ENCODE peak calls at places on chromosomes 1 and 21, in five cellular contexts. One of them, this sample, is unnamed.

GRCh38 chr1:205444931-205445652 is 10.8 kb downstream of the BLACAT1 start:
- DNase-seq in RCC 7860: no peak
- DNase-seq in activated CD4-positive, CD25-positive, alpha-beta regulatory T cell treated with anti-CD3 and anti-CD28 coated beads, Interleukin-2, amount 50 U/mL, for 16 hours: no peak
- DNase-seq in lower leg skin: no peak
- DNase-seq in NCI-H1694: no peak
- DNase-seq in this sample: no peak

GRCh38 chr1:114025609-114026401 is 46.5 kb downstream of the OLFML3 start:
- DNase-seq in NCI-H1694: no peak
- DNase-seq in lower leg skin: no peak
- DNase-seq in activated CD4-positive, CD25-positive, alpha-beta regulatory T cell treated with anti-CD3 and anti-CD28 coated beads, Interleukin-2, amount 50 U/mL, for 16 hours: no peak
- DNase-seq in RCC 7860: peak
- DNase-seq in this sample: no peak

GRCh38 chr1:41418868-41419583 is 57.8 kb downstream of the FOXO6 start:
- DNase-seq in RCC 7860: peak
- DNase-seq in activated CD4-positive, CD25-positive, alpha-beta regulatory T cell treated with anti-CD3 and anti-CD28 coated beads, Interleukin-2, amount 50 U/mL, for 16 hours: no peak
- DNase-seq in lower leg skin: peak
- DNase-seq in NCI-H1694: no peak
- DNase-seq in this sample: peak

GRCh38 chr1:203274603-203275381 is 30.5 kb upstream of the BTG2 start:
- DNase-seq in RCC 7860: no peak
- DNase-seq in activated CD4-positive, CD25-positive, alpha-beta regulatory T cell treated with anti-CD3 and anti-CD28 coated beads, Interleukin-2, amount 50 U/mL, for 16 hours: no peak
- DNase-seq in NCI-H1694: no peak
- DNase-seq in lower leg skin: peak
- DNase-seq in this sample: no peak

GRCh38 chr1:81729239-81729638 is 71.5 kb upstream of the ADGRL2 start:
- DNase-seq in activated CD4-positive, CD25-positive, alpha-beta regulatory T cell treated with anti-CD3 and anti-CD28 coated beads, Interleukin-2, amount 50 U/mL, for 16 hours: no peak
- DNase-seq in NCI-H1694: no peak
- DNase-seq in RCC 7860: no peak
- DNase-seq in lower leg skin: no peak
- DNase-seq in this sample: no peak

GRCh38 chr1:180291004-180291403 is 60.9 kb downstream of the LHX4 start:
- DNase-seq in NCI-H1694: no peak
- DNase-seq in RCC 7860: no peak
- DNase-seq in activated CD4-positive, CD25-positive, alpha-beta regulatory T cell treated with anti-CD3 and anti-CD28 coated beads, Interleukin-2, amount 50 U/mL, for 16 hours: no peak
- DNase-seq in lower leg skin: no peak
- DNase-seq in this sample: no peak

GRCh38 chr1:15954316-15954715 is 21.6 kb downstream of the ZBTB17 start:
- DNase-seq in RCC 7860: no peak
- DNase-seq in NCI-H1694: no peak
- DNase-seq in lower leg skin: no peak
- DNase-seq in activated CD4-positive, CD25-positive, alpha-beta regulatory T cell treated with anti-CD3 and anti-CD28 coated beads, Interleukin-2, amount 50 U/mL, for 16 hours: no peak
- DNase-seq in this sample: no peak

GRCh38 chr1:244863491-244864252 is 671 bp downstream of the HNRNPU start:
- DNase-seq in activated CD4-positive, CD25-positive, alpha-beta regulatory T cell treated with anti-CD3 and anti-CD28 coated beads, Interleukin-2, amount 50 U/mL, for 16 hours: peak
- DNase-seq in lower leg skin: peak
- DNase-seq in RCC 7860: no peak
- DNase-seq in NCI-H1694: no peak
- DNase-seq in this sample: peak

GRCh38 chr1:19435851-19436465 is 49.4 kb downstream of the CAPZB start:
- DNase-seq in lower leg skin: no peak
- DNase-seq in activated CD4-positive, CD25-positive, alpha-beta regulatory T cell treated with anti-CD3 and anti-CD28 coated beads, Interleukin-2, amount 50 U/mL, for 16 hours: no peak
- DNase-seq in NCI-H1694: no peak
- DNase-seq in RCC 7860: peak
- DNase-seq in this sample: no peak

GRCh38 chr1:22418852-22419480 is 32.7 kb upstream of the ZBTB40 start:
- DNase-seq in NCI-H1694: no peak
- DNase-seq in lower leg skin: no peak
- DNase-seq in RCC 7860: peak
- DNase-seq in activated CD4-positive, CD25-positive, alpha-beta regulatory T cell treated with anti-CD3 and anti-CD28 coated beads, Interleukin-2, amount 50 U/mL, for 16 hours: no peak
- DNase-seq in this sample: peak

GRCh38 chr1:222331340-222331739 is 216.6 kb downstream of the HHIPL2 start:
- DNase-seq in NCI-H1694: no peak
- DNase-seq in lower leg skin: no peak
- DNase-seq in activated CD4-positive, CD25-positive, alpha-beta regulatory T cell treated with anti-CD3 and anti-CD28 coated beads, Interleukin-2, amount 50 U/mL, for 16 hours: no peak
- DNase-seq in RCC 7860: peak
- DNase-seq in this sample: peak

GRCh38 chr1:65509912-65510680 is 89.6 kb downstream of the LEPR start:
- DNase-seq in lower leg skin: no peak
- DNase-seq in NCI-H1694: no peak
- DNase-seq in activated CD4-positive, CD25-positive, alpha-beta regulatory T cell treated with anti-CD3 and anti-CD28 coated beads, Interleukin-2, amount 50 U/mL, for 16 hours: no peak
- DNase-seq in RCC 7860: peak
- DNase-seq in this sample: peak

GRCh38 chr1:35768350-35769187 is 1.2 kb downstream of the CLSPN start:
- DNase-seq in lower leg skin: no peak
- DNase-seq in RCC 7860: no peak
- DNase-seq in activated CD4-positive, CD25-positive, alpha-beta regulatory T cell treated with anti-CD3 and anti-CD28 coated beads, Interleukin-2, amount 50 U/mL, for 16 hours: no peak
- DNase-seq in NCI-H1694: no peak
- DNase-seq in this sample: no peak

GRCh38 chr21:45615145-45615711 is 28.3 kb upstream of the PCBP3 start:
- DNase-seq in RCC 7860: no peak
- DNase-seq in activated CD4-positive, CD25-positive, alpha-beta regulatory T cell treated with anti-CD3 and anti-CD28 coated beads, Interleukin-2, amount 50 U/mL, for 16 hours: peak
- DNase-seq in lower leg skin: no peak
- DNase-seq in NCI-H1694: no peak
- DNase-seq in this sample: no peak

GRCh38 chr21:27077501-27077900 is 110.6 kb upstream of the ADAMTS5 start:
- DNase-seq in NCI-H1694: no peak
- DNase-seq in activated CD4-positive, CD25-positive, alpha-beta regulatory T cell treated with anti-CD3 and anti-CD28 coated beads, Interleukin-2, amount 50 U/mL, for 16 hours: no peak
- DNase-seq in lower leg skin: peak
- DNase-seq in RCC 7860: no peak
- DNase-seq in this sample: no peak

GRCh38 chr21:42597487-42598158 is 55.8 kb upstream of the PDE9A start:
- DNase-seq in lower leg skin: no peak
- DNase-seq in NCI-H1694: no peak
- DNase-seq in RCC 7860: no peak
- DNase-seq in activated CD4-positive, CD25-positive, alpha-beta regulatory T cell treated with anti-CD3 and anti-CD28 coated beads, Interleukin-2, amount 50 U/mL, for 16 hours: no peak
- DNase-seq in this sample: no peak

GRCh38 chr1:37498872-37499617 is 15.5 kb downstream of the MEAF6 start:
- DNase-seq in RCC 7860: peak
- DNase-seq in NCI-H1694: no peak
- DNase-seq in activated CD4-positive, CD25-positive, alpha-beta regulatory T cell treated with anti-CD3 and anti-CD28 coated beads, Interleukin-2, amount 50 U/mL, for 16 hours: no peak
- DNase-seq in lower leg skin: no peak
- DNase-seq in this sample: no peak

GRCh38 chr1:27301582-27302199 is 20.3 kb upstream of the TMEM222 start:
- DNase-seq in RCC 7860: no peak
- DNase-seq in lower leg skin: no peak
- DNase-seq in NCI-H1694: no peak
- DNase-seq in activated CD4-positive, CD25-positive, alpha-beta regulatory T cell treated with anti-CD3 and anti-CD28 coated beads, Interleukin-2, amount 50 U/mL, for 16 hours: no peak
- DNase-seq in this sample: no peak

GRCh38 chr1:246306415-246307037 is 200.6 kb downstream of the SMYD3 start:
- DNase-seq in RCC 7860: peak
- DNase-seq in NCI-H1694: no peak
- DNase-seq in activated CD4-positive, CD25-positive, alpha-beta regulatory T cell treated with anti-CD3 and anti-CD28 coated beads, Interleukin-2, amount 50 U/mL, for 16 hours: no peak
- DNase-seq in lower leg skin: no peak
- DNase-seq in this sample: no peak

GRCh38 chr1:27368872-27369703 is 2.3 kb upstream of the MAP3K6 start:
- DNase-seq in lower leg skin: no peak
- DNase-seq in NCI-H1694: no peak
- DNase-seq in activated CD4-positive, CD25-positive, alpha-beta regulatory T cell treated with anti-CD3 and anti-CD28 coated beads, Interleukin-2, amount 50 U/mL, for 16 hours: no peak
- DNase-seq in RCC 7860: no peak
- DNase-seq in this sample: no peak

GRCh38 chr1:204477036-204477740 is 17.4 kb downstream of the PIK3C2B start:
- DNase-seq in NCI-H1694: no peak
- DNase-seq in activated CD4-positive, CD25-positive, alpha-beta regulatory T cell treated with anti-CD3 and anti-CD28 coated beads, Interleukin-2, amount 50 U/mL, for 16 hours: no peak
- DNase-seq in lower leg skin: no peak
- DNase-seq in RCC 7860: no peak
- DNase-seq in this sample: no peak

GRCh38 chr1:215568287-215568692 is 1.2 kb downstream of the KCTD3 start:
- DNase-seq in lower leg skin: peak
- DNase-seq in NCI-H1694: no peak
- DNase-seq in RCC 7860: no peak
- DNase-seq in activated CD4-positive, CD25-positive, alpha-beta regulatory T cell treated with anti-CD3 and anti-CD28 coated beads, Interleukin-2, amount 50 U/mL, for 16 hours: no peak
- DNase-seq in this sample: peak

This sample was measured in NCI-H226.